ENCODE peak calls at places on chromosomes 5 and 9, in six cellular contexts. One of them, this sample, is unnamed.

GRCh38 chr5:140346348-140347221 is at the start of gene HBEGF:
- DNase-seq in activated B cell treated with CpG ODN at 0.5 μM for 24 hours: peak
- DNase-seq in NCI-H69: peak
- DNase-seq in iPS-NIHi11: peak
- DNase-seq in aorta: peak
- DNase-seq in left ventricle myocardium inferior: peak
- DNase-seq in this sample: peak

GRCh38 chr5:17189381-17190036 is 27.9 kb upstream of the BASP1 start:
- DNase-seq in activated B cell treated with CpG ODN at 0.5 μM for 24 hours: peak
- DNase-seq in NCI-H69: peak
- DNase-seq in iPS-NIHi11: peak
- DNase-seq in aorta: peak
- DNase-seq in left ventricle myocardium inferior: peak
- DNase-seq in this sample: peak

GRCh38 chr9:105360344-105360743 is 87.5 kb upstream of the FSD1L start:
- DNase-seq in activated B cell treated with CpG ODN at 0.5 μM for 24 hours: no peak
- DNase-seq in NCI-H69: no peak
- DNase-seq in iPS-NIHi11: no peak
- DNase-seq in aorta: no peak
- DNase-seq in left ventricle myocardium inferior: no peak
- DNase-seq in this sample: no peak

GRCh38 chr9:93127395-93127911 is 6.6 kb downstream of the NINJ1 start:
- DNase-seq in activated B cell treated with CpG ODN at 0.5 μM for 24 hours: peak
- DNase-seq in NCI-H69: no peak
- DNase-seq in iPS-NIHi11: no peak
- DNase-seq in aorta: peak
- DNase-seq in left ventricle myocardium inferior: peak
- DNase-seq in this sample: no peak

GRCh38 chr5:116573617-116574431 is 799 bp downstream of the SEMA6A start:
- DNase-seq in activated B cell treated with CpG ODN at 0.5 μM for 24 hours: no peak
- DNase-seq in NCI-H69: peak
- DNase-seq in iPS-NIHi11: peak
- DNase-seq in aorta: no peak
- DNase-seq in left ventricle myocardium inferior: peak
- DNase-seq in this sample: no peak

GRCh38 chr5:54443264-54443663 is 12.2 kb upstream of the HSPB3 start:
- DNase-seq in activated B cell treated with CpG ODN at 0.5 μM for 24 hours: no peak
- DNase-seq in NCI-H69: peak
- DNase-seq in iPS-NIHi11: peak
- DNase-seq in aorta: no peak
- DNase-seq in left ventricle myocardium inferior: no peak
- DNase-seq in this sample: no peak

GRCh38 chr9:101628173-101628572 is 33.4 kb upstream of the PPP3R2 start:
- DNase-seq in activated B cell treated with CpG ODN at 0.5 μM for 24 hours: no peak
- DNase-seq in NCI-H69: no peak
- DNase-seq in iPS-NIHi11: no peak
- DNase-seq in aorta: no peak
- DNase-seq in left ventricle myocardium inferior: no peak
- DNase-seq in this sample: no peak

GRCh38 chr5:38681966-38682365 is 125.5 kb upstream of the LIFR start:
- DNase-seq in activated B cell treated with CpG ODN at 0.5 μM for 24 hours: no peak
- DNase-seq in NCI-H69: no peak
- DNase-seq in iPS-NIHi11: no peak
- DNase-seq in aorta: no peak
- DNase-seq in left ventricle myocardium inferior: no peak
- DNase-seq in this sample: no peak

GRCh38 chr9:21994526-21994995 is at the start of gene CDKN2B-AS1:
- DNase-seq in activated B cell treated with CpG ODN at 0.5 μM for 24 hours: peak
- DNase-seq in NCI-H69: peak
- DNase-seq in iPS-NIHi11: peak
- DNase-seq in aorta: peak
- DNase-seq in left ventricle myocardium inferior: no peak
- DNase-seq in this sample: peak

GRCh38 chr5:165188555-165189260 is 1683.3 kb downstream of the MAT2B start:
- DNase-seq in activated B cell treated with CpG ODN at 0.5 μM for 24 hours: no peak
- DNase-seq in NCI-H69: no peak
- DNase-seq in iPS-NIHi11: no peak
- DNase-seq in aorta: no peak
- DNase-seq in left ventricle myocardium inferior: no peak
- DNase-seq in this sample: no peak

GRCh38 chr9:111691686-111692329 is 30.4 kb downstream of the GNG10 start:
- DNase-seq in activated B cell treated with CpG ODN at 0.5 μM for 24 hours: no peak
- DNase-seq in NCI-H69: peak
- DNase-seq in iPS-NIHi11: peak
- DNase-seq in aorta: no peak
- DNase-seq in left ventricle myocardium inferior: no peak
- DNase-seq in this sample: no peak

GRCh38 chr9:101140728-101141127 is 112.2 kb downstream of the PLPPR1 start:
- DNase-seq in activated B cell treated with CpG ODN at 0.5 μM for 24 hours: no peak
- DNase-seq in NCI-H69: no peak
- DNase-seq in iPS-NIHi11: no peak
- DNase-seq in aorta: no peak
- DNase-seq in left ventricle myocardium inferior: no peak
- DNase-seq in this sample: no peak

GRCh38 chr9:115855458-115856133 is 298.0 kb upstream of the PAPPA start:
- DNase-seq in activated B cell treated with CpG ODN at 0.5 μM for 24 hours: no peak
- DNase-seq in NCI-H69: no peak
- DNase-seq in iPS-NIHi11: peak
- DNase-seq in aorta: no peak
- DNase-seq in left ventricle myocardium inferior: no peak
- DNase-seq in this sample: no peak

GRCh38 chr9:16344343-16344742 is 526.1 kb downstream of the BNC2 start:
- DNase-seq in activated B cell treated with CpG ODN at 0.5 μM for 24 hours: no peak
- DNase-seq in NCI-H69: no peak
- DNase-seq in iPS-NIHi11: no peak
- DNase-seq in aorta: no peak
- DNase-seq in left ventricle myocardium inferior: no peak
- DNase-seq in this sample: no peak

GRCh38 chr5:54066433-54066832 is 243.9 kb downstream of the ARL15 start:
- DNase-seq in activated B cell treated with CpG ODN at 0.5 μM for 24 hours: no peak
- DNase-seq in NCI-H69: no peak
- DNase-seq in iPS-NIHi11: no peak
- DNase-seq in aorta: no peak
- DNase-seq in left ventricle myocardium inferior: no peak
- DNase-seq in this sample: no peak

GRCh38 chr5:116652196-116652729 is 77.6 kb upstream of the SEMA6A start:
- DNase-seq in activated B cell treated with CpG ODN at 0.5 μM for 24 hours: no peak
- DNase-seq in NCI-H69: peak
- DNase-seq in iPS-NIHi11: peak
- DNase-seq in aorta: no peak
- DNase-seq in left ventricle myocardium inferior: peak
- DNase-seq in this sample: no peak

GRCh38 chr9:113875917-113876805 is at the start of gene ZNF618:
- DNase-seq in activated B cell treated with CpG ODN at 0.5 μM for 24 hours: peak
- DNase-seq in NCI-H69: peak
- DNase-seq in iPS-NIHi11: peak
- DNase-seq in aorta: peak
- DNase-seq in left ventricle myocardium inferior: peak
- DNase-seq in this sample: no peak

GRCh38 chr5:28226407-28226806 is 1188.0 kb upstream of the CDH9 start:
- DNase-seq in activated B cell treated with CpG ODN at 0.5 μM for 24 hours: no peak
- DNase-seq in NCI-H69: no peak
- DNase-seq in iPS-NIHi11: no peak
- DNase-seq in aorta: no peak
- DNase-seq in left ventricle myocardium inferior: no peak
- DNase-seq in this sample: no peak

GRCh38 chr5:95822038-95822407 is 503 bp downstream of the GLRX start:
- DNase-seq in activated B cell treated with CpG ODN at 0.5 μM for 24 hours: peak
- DNase-seq in NCI-H69: peak
- DNase-seq in iPS-NIHi11: peak
- DNase-seq in aorta: peak
- DNase-seq in left ventricle myocardium inferior: peak
- DNase-seq in this sample: peak

GRCh38 chr5:77022511-77023417 is 7.4 kb upstream of the AGGF1 start:
- DNase-seq in activated B cell treated with CpG ODN at 0.5 μM for 24 hours: no peak
- DNase-seq in NCI-H69: no peak
- DNase-seq in iPS-NIHi11: no peak
- DNase-seq in aorta: no peak
- DNase-seq in left ventricle myocardium inferior: no peak
- DNase-seq in this sample: no peak

GRCh38 chr5:100900796-100901731 is 2.0 kb downstream of the ST8SIA4 start:
- DNase-seq in activated B cell treated with CpG ODN at 0.5 μM for 24 hours: peak
- DNase-seq in NCI-H69: peak
- DNase-seq in iPS-NIHi11: peak
- DNase-seq in aorta: peak
- DNase-seq in left ventricle myocardium inferior: peak
- DNase-seq in this sample: peak

GRCh38 chr5:3356016-3356415 is 239.6 kb upstream of the IRX1 start:
- DNase-seq in activated B cell treated with CpG ODN at 0.5 μM for 24 hours: no peak
- DNase-seq in NCI-H69: no peak
- DNase-seq in iPS-NIHi11: no peak
- DNase-seq in aorta: no peak
- DNase-seq in left ventricle myocardium inferior: no peak
- DNase-seq in this sample: no peak

GRCh38 chr9:112541690-112542089 is 55.1 kb downstream of the KIAA1958 start:
- DNase-seq in activated B cell treated with CpG ODN at 0.5 μM for 24 hours: no peak
- DNase-seq in NCI-H69: no peak
- DNase-seq in iPS-NIHi11: no peak
- DNase-seq in aorta: no peak
- DNase-seq in left ventricle myocardium inferior: no peak
- DNase-seq in this sample: no peak

GRCh38 chr5:168578006-168578405 is 1.2 kb downstream of the PANK3 start:
- DNase-seq in activated B cell treated with CpG ODN at 0.5 μM for 24 hours: no peak
- DNase-seq in NCI-H69: peak
- DNase-seq in iPS-NIHi11: no peak
- DNase-seq in aorta: no peak
- DNase-seq in left ventricle myocardium inferior: no peak
- DNase-seq in this sample: no peak

GRCh38 chr9:113913426-113914195 is 37.5 kb downstream of the ZNF618 start:
- DNase-seq in activated B cell treated with CpG ODN at 0.5 μM for 24 hours: no peak
- DNase-seq in NCI-H69: no peak
- DNase-seq in iPS-NIHi11: no peak
- DNase-seq in aorta: peak
- DNase-seq in left ventricle myocardium inferior: no peak
- DNase-seq in this sample: no peak

GRCh38 chr9:20651926-20652325 is 29.6 kb upstream of the MLLT3 start:
- DNase-seq in activated B cell treated with CpG ODN at 0.5 μM for 24 hours: no peak
- DNase-seq in NCI-H69: no peak
- DNase-seq in iPS-NIHi11: no peak
- DNase-seq in aorta: no peak
- DNase-seq in left ventricle myocardium inferior: no peak
- DNase-seq in this sample: no peak

GRCh38 chr9:70586506-70586905 is 172.0 kb upstream of the KLF9 start:
- DNase-seq in activated B cell treated with CpG ODN at 0.5 μM for 24 hours: no peak
- DNase-seq in NCI-H69: no peak
- DNase-seq in iPS-NIHi11: no peak
- DNase-seq in aorta: no peak
- DNase-seq in left ventricle myocardium inferior: no peak
- DNase-seq in this sample: no peak

GRCh38 chr5:139232161-139232724 is 34.1 kb upstream of the SIL1 start:
- DNase-seq in activated B cell treated with CpG ODN at 0.5 μM for 24 hours: no peak
- DNase-seq in NCI-H69: peak
- DNase-seq in iPS-NIHi11: no peak
- DNase-seq in aorta: no peak
- DNase-seq in left ventricle myocardium inferior: no peak
- DNase-seq in this sample: no peak

GRCh38 chr5:141223112-141223783 is at the start of gene PCDHB14:
- DNase-seq in activated B cell treated with CpG ODN at 0.5 μM for 24 hours: no peak
- DNase-seq in NCI-H69: peak
- DNase-seq in iPS-NIHi11: peak
- DNase-seq in aorta: no peak
- DNase-seq in left ventricle myocardium inferior: no peak
- DNase-seq in this sample: no peak

GRCh38 chr5:81657386-81657785 is 93.5 kb downstream of the SSBP2 start:
- DNase-seq in activated B cell treated with CpG ODN at 0.5 μM for 24 hours: no peak
- DNase-seq in NCI-H69: peak
- DNase-seq in iPS-NIHi11: peak
- DNase-seq in aorta: no peak
- DNase-seq in left ventricle myocardium inferior: no peak
- DNase-seq in this sample: no peak

GRCh38 chr5:62134811-62135210 is 171.2 kb upstream of the KIF2A start:
- DNase-seq in activated B cell treated with CpG ODN at 0.5 μM for 24 hours: no peak
- DNase-seq in NCI-H69: no peak
- DNase-seq in iPS-NIHi11: no peak
- DNase-seq in aorta: no peak
- DNase-seq in left ventricle myocardium inferior: no peak
- DNase-seq in this sample: no peak

GRCh38 chr5:134226441-134227192 is 744 bp upstream of the PPP2CA start:
- DNase-seq in activated B cell treated with CpG ODN at 0.5 μM for 24 hours: no peak
- DNase-seq in NCI-H69: peak
- DNase-seq in iPS-NIHi11: no peak
- DNase-seq in aorta: no peak
- DNase-seq in left ventricle myocardium inferior: no peak
- DNase-seq in this sample: peak

GRCh38 chr5:171137768-171138540 is 171.1 kb upstream of the TLX3 start:
- DNase-seq in activated B cell treated with CpG ODN at 0.5 μM for 24 hours: no peak
- DNase-seq in NCI-H69: no peak
- DNase-seq in iPS-NIHi11: no peak
- DNase-seq in aorta: no peak
- DNase-seq in left ventricle myocardium inferior: no peak
- DNase-seq in this sample: no peak

GRCh38 chr5:71830626-71831539 is 111.8 kb downstream of the CARTPT start:
- DNase-seq in activated B cell treated with CpG ODN at 0.5 μM for 24 hours: no peak
- DNase-seq in NCI-H69: peak
- DNase-seq in iPS-NIHi11: no peak
- DNase-seq in aorta: peak
- DNase-seq in left ventricle myocardium inferior: peak
- DNase-seq in this sample: no peak

GRCh38 chr5:41524174-41524573 is 13.8 kb upstream of the PLCXD3 start:
- DNase-seq in activated B cell treated with CpG ODN at 0.5 μM for 24 hours: no peak
- DNase-seq in NCI-H69: peak
- DNase-seq in iPS-NIHi11: peak
- DNase-seq in aorta: no peak
- DNase-seq in left ventricle myocardium inferior: no peak
- DNase-seq in this sample: no peak

GRCh38 chr9:70133253-70134208 is 89.9 kb downstream of the MAMDC2 start:
- DNase-seq in activated B cell treated with CpG ODN at 0.5 μM for 24 hours: no peak
- DNase-seq in NCI-H69: no peak
- DNase-seq in iPS-NIHi11: no peak
- DNase-seq in aorta: no peak
- DNase-seq in left ventricle myocardium inferior: no peak
- DNase-seq in this sample: no peak

GRCh38 chr5:159316519-159317383 is 13.5 kb downstream of the IL12B start:
- DNase-seq in activated B cell treated with CpG ODN at 0.5 μM for 24 hours: no peak
- DNase-seq in NCI-H69: peak
- DNase-seq in iPS-NIHi11: peak
- DNase-seq in aorta: no peak
- DNase-seq in left ventricle myocardium inferior: no peak
- DNase-seq in this sample: no peak

GRCh38 chr9:130128782-130129424 is 43.3 kb upstream of the NCS1 start:
- DNase-seq in activated B cell treated with CpG ODN at 0.5 μM for 24 hours: peak
- DNase-seq in NCI-H69: peak
- DNase-seq in iPS-NIHi11: no peak
- DNase-seq in aorta: peak
- DNase-seq in left ventricle myocardium inferior: peak
- DNase-seq in this sample: peak